ENCODE peak calls at places on chromosomes 12 and 14, in eight cellular contexts. M, K, P, W, X, C, V and Z are unnamed samples.

GRCh38 chr12:16881986-16882385 is 276.0 kb upstream of the LMO3 start:
- DNase-seq in C (no peak), K (no peak), V (no peak), W (no peak), M (no peak), P (no peak), X (no peak), Z (no peak)

GRCh38 chr14:61601923-61602732 is 93.2 kb upstream of the HIF1A start:
- DNase-seq in V (no peak), K (no peak), X (no peak), P (no peak), W (no peak), M (no peak), C (no peak), Z (peak)

GRCh38 chr14:61342486-61342885 is 21.1 kb downstream of the PRKCH start:
- DNase-seq in M (no peak), X (no peak), W (no peak), P (no peak), V (no peak), C (no peak), K (no peak), Z (no peak)

GRCh38 chr14:24299255-24300191 is at the start of the genes DHRS1 and NOP9:
- DNase-seq in C (peak), X (peak), V (peak), W (peak), M (peak), P (peak), K (peak), Z (peak)

GRCh38 chr12:94427520-94428381 is 31.9 kb downstream of the CEP83 start:
- DNase-seq in C (peak), X (no peak), P (no peak), V (no peak), M (peak), K (no peak), W (peak), Z (no peak)

GRCh38 chr12:5260086-5260485 is 171.8 kb upstream of the NTF3 start:
- DNase-seq in K (no peak), V (no peak), W (no peak), C (no peak), P (no peak), X (no peak), M (no peak), Z (no peak)

GRCh38 chr12:53023-53734 is 13.4 kb upstream of the IQSEC3 start:
- DNase-seq in V (no peak), X (no peak), M (no peak), K (no peak), W (no peak), C (no peak), P (no peak), Z (no peak)

GRCh38 chr12:1064317-1064716 is 73.3 kb downstream of the ERC1 start:
- DNase-seq in X (no peak), W (no peak), P (no peak), M (no peak), V (no peak), K (no peak), C (no peak), Z (no peak)

GRCh38 chr12:3122841-3123678 is 45.9 kb downstream of the TSPAN9 start:
- DNase-seq in X (no peak), W (peak), K (peak), V (no peak), M (peak), C (peak), P (peak), Z (no peak)

GRCh38 chr14:51095854-51096823 is 1.2 kb upstream of the TRIM9 start:
- DNase-seq in V (peak), K (peak), P (no peak), M (no peak), W (no peak), X (peak), C (peak), Z (no peak)

GRCh38 chr14:51000566-51000965 is 56.3 kb upstream of the PYGL start:
- DNase-seq in X (no peak), K (no peak), W (no peak), V (no peak), P (no peak), M (no peak), C (no peak), Z (no peak)

GRCh38 chr14:103522028-103522581 is 525 bp downstream of the CKB start:
- DNase-seq in C (no peak), P (peak), X (no peak), V (no peak), K (no peak), W (no peak), M (peak), Z (no peak)

GRCh38 chr12:104181313-104181712 is 34.3 kb upstream of the TXNRD1 start:
- DNase-seq in K (no peak), M (no peak), W (no peak), V (no peak), P (no peak), C (peak), X (peak), Z (no peak)

GRCh38 chr12:97306121-97306520 is 156.5 kb upstream of the RMST start:
- DNase-seq in W (no peak), P (no peak), X (no peak), V (no peak), M (no peak), C (no peak), K (peak), Z (no peak)

GRCh38 chr12:65878540-65878939 is 54.3 kb downstream of the HMGA2 start:
- DNase-seq in W (no peak), C (no peak), K (no peak), M (no peak), P (peak), V (no peak), X (no peak), Z (no peak)

GRCh38 chr12:93982847-93983315 is 165.5 kb upstream of the PLXNC1 start:
- DNase-seq in P (no peak), C (peak), V (no peak), W (no peak), K (no peak), X (peak), M (no peak), Z (no peak)

GRCh38 chr12:87841935-87842334 is 187.3 kb downstream of the C12orf50 start:
- DNase-seq in V (no peak), C (no peak), P (no peak), W (no peak), X (no peak), K (no peak), M (no peak), Z (no peak)

GRCh38 chr12:49342914-49343731 is 3.6 kb upstream of the DNAJC22 start:
- DNase-seq in W (no peak), K (no peak), P (no peak), V (peak), C (no peak), M (no peak), X (no peak), Z (no peak)

GRCh38 chr12:121781751-121782615 is 11.5 kb downstream of the RHOF start:
- DNase-seq in X (no peak), C (no peak), V (no peak), P (no peak), M (no peak), K (no peak), W (no peak), Z (peak)

GRCh38 chr14:72607386-72608125 is 286.3 kb downstream of the DPF3 start:
- DNase-seq in P (no peak), W (no peak), K (no peak), V (no peak), X (peak), C (no peak), M (no peak), Z (peak)

GRCh38 chr14:30114051-30114450 is 186.4 kb upstream of the PRKD1 start:
- DNase-seq in M (no peak), V (no peak), C (no peak), P (no peak), K (no peak), W (no peak), X (no peak), Z (no peak)

GRCh38 chr12:44428825-44429224 is 447.3 kb downstream of the NELL2 start:
- DNase-seq in C (no peak), X (no peak), V (no peak), K (no peak), P (peak), M (no peak), W (no peak), Z (no peak)

GRCh38 chr14:44396226-44396625 is 110.9 kb downstream of the FSCB start:
- DNase-seq in W (no peak), M (no peak), K (no peak), C (no peak), V (no peak), X (no peak), P (no peak), Z (no peak)

GRCh38 chr14:103698380-103699260 is 16.6 kb downstream of the XRCC3 start:
- DNase-seq in M (peak), W (no peak), K (no peak), X (no peak), V (no peak), C (no peak), P (no peak), Z (no peak)

GRCh38 chr14:22400590-22401259 is 188.3 kb downstream of the DAD1 start:
- DNase-seq in P (no peak), X (no peak), M (no peak), C (no peak), K (no peak), W (no peak), V (no peak), Z (no peak)

GRCh38 chr12:131103614-131104463 is 150.1 kb downstream of the ADGRD1 start:
- DNase-seq in X (no peak), P (peak), W (peak), K (no peak), V (peak), M (no peak), C (no peak), Z (no peak)

GRCh38 chr14:56322531-56322930 is 204.3 kb downstream of the PELI2 start:
- DNase-seq in X (no peak), P (no peak), V (no peak), M (no peak), C (no peak), W (no peak), K (no peak), Z (no peak)

GRCh38 chr14:50249118-50249775 is 17.9 kb upstream of the SOS2 start:
- DNase-seq in V (no peak), P (no peak), W (no peak), C (peak), M (no peak), X (no peak), K (no peak), Z (no peak)

GRCh38 chr14:90645842-90646443 is 170.3 kb downstream of the TTC7B start:
- DNase-seq in X (peak), V (no peak), W (no peak), P (peak), K (no peak), C (peak), M (no peak), Z (no peak)

GRCh38 chr12:96425973-96426372 is 25.7 kb upstream of the CDK17 start:
- DNase-seq in X (no peak), W (no peak), V (no peak), M (no peak), K (no peak), P (no peak), C (peak), Z (no peak)

GRCh38 chr14:104371031-104371430 is 208.5 kb upstream of the C14orf180 start:
- DNase-seq in W (no peak), P (no peak), V (no peak), C (no peak), M (no peak), K (no peak), X (no peak), Z (no peak)

GRCh38 chr12:6356374-6356820 is 14.5 kb upstream of the TNFRSF1A start:
- DNase-seq in M (no peak), W (no peak), P (no peak), V (no peak), X (no peak), C (no peak), K (no peak), Z (no peak)

GRCh38 chr12:26628234-26628633 is 204.8 kb downstream of the ITPR2 start:
- DNase-seq in C (no peak), W (no peak), P (no peak), V (no peak), X (no peak), M (no peak), K (no peak), Z (no peak)

GRCh38 chr14:100664841-100665425 is 61.8 kb upstream of the DLK1 start:
- DNase-seq in P (no peak), M (peak), V (no peak), X (no peak), C (peak), W (no peak), K (no peak), Z (no peak)

GRCh38 chr12:1670815-1671268 is 20.0 kb upstream of the ADIPOR2 start:
- DNase-seq in V (no peak), K (no peak), P (no peak), M (no peak), W (no peak), C (no peak), X (no peak), Z (no peak)

GRCh38 chr14:32560213-32560857 is 231.2 kb downstream of the AKAP6 start:
- DNase-seq in K (peak), M (no peak), X (peak), C (peak), W (peak), P (peak), V (peak), Z (no peak)

GRCh38 chr14:93316716-93317115 is 16.1 kb downstream of the BTBD7 start:
- DNase-seq in K (no peak), C (no peak), W (no peak), X (no peak), P (no peak), V (no peak), M (no peak), Z (no peak)

GRCh38 chr14:102683399-102684275 is 91.2 kb downstream of the RCOR1 start:
- DNase-seq in C (no peak), X (no peak), P (peak), M (no peak), V (no peak), W (no peak), K (no peak), Z (no peak)

GRCh38 chr12:65597527-65597926 is 226.8 kb upstream of the HMGA2 start:
- DNase-seq in C (peak), P (no peak), V (no peak), M (no peak), W (no peak), K (no peak), X (no peak), Z (no peak)

DNA sequence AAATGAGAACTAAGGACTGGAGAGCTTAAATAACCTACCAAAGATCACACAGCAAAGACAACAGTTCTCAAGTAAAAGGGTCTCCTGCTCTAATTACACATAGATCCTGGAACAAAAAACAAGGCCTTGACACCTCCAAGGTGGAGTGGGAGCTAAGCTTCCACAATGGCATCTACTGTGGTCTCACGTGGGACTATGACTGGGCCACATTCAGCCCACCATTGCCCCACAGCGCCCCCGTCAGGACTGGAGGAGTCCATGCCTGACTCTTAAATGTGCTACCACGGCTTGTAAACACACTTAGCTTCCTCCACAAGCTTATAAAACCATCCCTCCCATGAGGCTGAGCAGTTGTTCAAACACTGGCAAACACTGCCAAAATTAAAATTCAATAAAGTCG is 88.5 kb downstream of the GCH1 start:
- DNase-seq in X (no peak), M (no peak), C (no peak), K (no peak), P (peak), V (no peak), W (no peak), Z (no peak)
- TF ChIP-seq CTCF in X (peak), M (no peak), C (peak), K (peak), P (peak), V (no peak), W (no peak), Z (no peak)

GRCh38 chr12:68358532-68359485 is 26.6 kb upstream of the MDM1 start:
- DNase-seq in C (peak), K (peak), V (no peak), P (peak), X (no peak), W (peak), M (no peak), Z (no peak)
- TF ChIP-seq CTCF in C (peak), K (peak), V (peak), P (peak), X (peak), W (peak), M (peak), Z (peak)

GRCh38 chr14:35404246-35404495 is 378 bp downstream of the NFKBIA start:
- DNase-seq in P (no peak), M (no peak), V (no peak), X (no peak), C (no peak), K (no peak), W (no peak), Z (no peak)

GRCh38 chr14:35404496-35405303 is at the start of gene NFKBIA:
- DNase-seq in X (peak), C (peak), P (peak), M (peak), W (peak), K (peak), V (peak), Z (no peak)

GRCh38 chr14:35406090-35406489 is 1.5 kb upstream of the NFKBIA start:
- DNase-seq in V (no peak), C (no peak), M (no peak), K (no peak), W (no peak), X (no peak), P (no peak), Z (no peak)

GRCh38 chr14:35406811-35407630 is 2.5 kb upstream of the NFKBIA start:
- DNase-seq in W (no peak), K (no peak), C (peak), M (no peak), X (no peak), P (no peak), V (no peak), Z (no peak)

GRCh38 chr14:35405304-35405996 is 901 bp upstream of the NFKBIA start:
- DNase-seq in P (no peak), M (peak), K (no peak), V (no peak), W (peak), X (no peak), C (no peak), Z (no peak)
- TF ChIP-seq CTCF in P (no peak), M (no peak), K (no peak), V (no peak), W (no peak), X (no peak), C (no peak), Z (no peak)

GRCh38 chr12:40312982-40313576 is 88.3 kb downstream of the LRRK2 start:
- DNase-seq in P (no peak), C (peak), K (no peak), X (no peak), W (no peak), M (no peak), V (no peak), Z (no peak)
- TF ChIP-seq CTCF in P (no peak), C (peak), K (peak), X (peak), W (peak), M (peak), V (peak), Z (peak)

GRCh38 chr14:95196826-95197497 is 39.6 kb upstream of the DICER1 start:
- DNase-seq in M (no peak), W (no peak), V (no peak), C (no peak), X (no peak), P (no peak), K (no peak), Z (no peak)

GRCh38 chr14:95198320-95198719 is 41.0 kb upstream of the DICER1 start:
- DNase-seq in W (no peak), P (no peak), X (no peak), V (no peak), K (no peak), M (no peak), C (no peak), Z (no peak)

GRCh38 chr14:95195031-95195430 is 37.7 kb upstream of the DICER1 start:
- DNase-seq in P (no peak), K (no peak), X (no peak), C (no peak), M (no peak), V (no peak), W (no peak), Z (no peak)

GRCh38 chr14:95197498-95198010 is 40.2 kb upstream of the DICER1 start:
- DNase-seq in V (no peak), C (no peak), K (no peak), P (peak), M (no peak), W (no peak), X (no peak), Z (no peak)

GRCh38 chr14:95196268-95196667 is 38.9 kb upstream of the DICER1 start:
- DNase-seq in M (no peak), K (no peak), C (peak), X (no peak), V (no peak), P (no peak), W (no peak), Z (no peak)
- TF ChIP-seq CTCF in M (peak), K (no peak), C (peak), X (no peak), V (peak), P (no peak), W (peak), Z (peak)

GRCh38 chr12:41699658-41700057 is 445.0 kb downstream of the GXYLT1 start:
- DNase-seq in C (no peak), M (no peak), K (no peak), W (no peak), X (no peak), P (no peak), V (no peak), Z (no peak)
- TF ChIP-seq CTCF in C (no peak), M (no peak), K (no peak), W (no peak), X (no peak), P (no peak), V (no peak), Z (no peak)

GRCh38 chr12:30515351-30515750 is 180.3 kb downstream of the IPO8 start:
- DNase-seq in P (no peak), K (no peak), W (no peak), V (no peak), X (no peak), M (no peak), C (peak), Z (no peak)
- TF ChIP-seq CTCF in P (no peak), K (no peak), W (peak), V (no peak), X (peak), M (peak), C (peak), Z (peak)

GRCh38 chr12:75289678-75290200 is 40.4 kb downstream of the CAPS2 start:
- DNase-seq in M (no peak), P (no peak), V (no peak), C (peak), K (no peak), X (peak), W (no peak), Z (no peak)
- TF ChIP-seq CTCF in M (peak), P (no peak), V (peak), C (peak), K (no peak), X (peak), W (no peak), Z (peak)